ENCODE peak calls at places on chromosomes 3 and 15, in ten cellular contexts. Z, T, Y, W, K, D, G, H, C and Q are unnamed samples.

GRCh38 chr15:85603160-85603559 is 191.6 kb downstream of the KLHL25 start:
- DNase-seq in Z (no peak), T (no peak), Y (no peak), W (no peak), K (no peak), D (no peak), G (no peak), H (no peak), C (no peak), Q (no peak)

GRCh38 chr15:72242775-72243370 is 11.9 kb upstream of the PKM start:
- DNase-seq in Z (no peak), T (no peak), Y (no peak), W (no peak), K (no peak), D (no peak), G (no peak), H (no peak), C (no peak), Q (no peak)

GRCh38 chr3:14513566-14514322 is 26.4 kb downstream of the GRIP2 start:
- DNase-seq in Z (no peak), T (peak), Y (no peak), W (no peak), K (no peak), D (no peak), G (no peak), H (no peak), C (no peak), Q (peak)

GRCh38 chr15:77532067-77532710 is 100.5 kb downstream of the LINGO1 start:
- DNase-seq in Z (no peak), T (no peak), Y (no peak), W (no peak), K (no peak), D (no peak), G (no peak), H (no peak), C (no peak), Q (no peak)

GRCh38 chr3:49397470-49397869 is 14.3 kb downstream of the RHOA start:
- DNase-seq in Z (peak), T (no peak), Y (no peak), W (peak), K (no peak), D (no peak), G (no peak), H (peak), C (no peak), Q (no peak)

GRCh38 chr3:190323241-190323617 is 983 bp upstream of the CLDN1 start:
- DNase-seq in Z (peak), T (no peak), Y (no peak), W (no peak), K (no peak), D (no peak), G (no peak), H (no peak), C (no peak), Q (no peak)

GRCh38 chr3:126401611-126402160 is 7.0 kb downstream of the CFAP100 start:
- DNase-seq in Z (no peak), T (peak), Y (no peak), W (no peak), K (no peak), D (no peak), G (no peak), H (no peak), C (no peak), Q (no peak)

GRCh38 chr15:71551566-71551965 is 258.8 kb upstream of the NR2E3 start:
- DNase-seq in Z (no peak), T (no peak), Y (no peak), W (no peak), K (no peak), D (no peak), G (no peak), H (no peak), C (no peak), Q (no peak)

GRCh38 chr3:32175607-32176197 is 62.8 kb upstream of the CMTM8 start:
- DNase-seq in Z (peak), T (no peak), Y (peak), W (peak), K (peak), D (peak), G (no peak), H (peak), C (peak), Q (no peak)